ENCODE peak calls at places on chromosomes 1 and 21, in nine cellular contexts. W is activated CD8-positive, alpha-beta memory T cell treated with anti-CD3 and anti-CD28 coated beads for 48 hours; H is NCI-H1436; K is D721Med; A is GM12891; P is EH; I is CD4-positive, CD25-positive, alpha-beta regulatory T cell; N is HCT116; Y is LoVo. R is an unnamed sample.

GRCh38 chr21:44338971-44339910 is at the start of gene CFAP410:
- DNase-seq in A (peak), H (peak), P (peak), Y (peak), I (peak), N (peak), K (peak), W (peak), R (peak)

GRCh38 chr1:185559684-185560310 is 174.4 kb upstream of the HMCN1 start:
- DNase-seq in Y (no peak), W (peak), A (peak), I (peak), N (peak), P (peak), H (no peak), K (no peak), R (peak)

GRCh38 chr1:182113879-182114626 is 52.5 kb upstream of the ZNF648 start:
- DNase-seq in H (no peak), K (no peak), N (no peak), A (no peak), Y (no peak), W (no peak), P (no peak), I (no peak), R (no peak)

GRCh38 chr1:162717548-162717947 is 73.0 kb upstream of the HSD17B7 start:
- DNase-seq in A (no peak), K (no peak), H (no peak), W (no peak), P (peak), N (no peak), Y (no peak), I (no peak), R (no peak)

GRCh38 chr1:63983391-63984256 is 209.8 kb downstream of the ROR1 start:
- DNase-seq in I (no peak), N (no peak), H (no peak), K (no peak), P (no peak), Y (no peak), A (no peak), W (no peak), R (no peak)

GRCh38 chr21:21845901-21846396 is 847.7 kb downstream of the NCAM2 start:
- DNase-seq in H (no peak), K (no peak), P (no peak), W (no peak), Y (no peak), I (no peak), N (no peak), A (no peak), R (no peak)

GRCh38 chr1:99704356-99704816 is 58.5 kb downstream of the PALMD start:
- DNase-seq in N (no peak), K (no peak), P (no peak), I (no peak), A (no peak), Y (no peak), H (no peak), W (no peak), R (no peak)

GRCh38 chr1:16443975-16444745 is 3.6 kb downstream of the NECAP2 start:
- DNase-seq in H (no peak), P (no peak), W (no peak), A (no peak), I (no peak), N (no peak), Y (no peak), K (no peak), R (no peak)

GRCh38 chr1:228697209-228698016 is 37.9 kb upstream of the RHOU start:
- DNase-seq in Y (no peak), N (no peak), H (no peak), K (no peak), W (no peak), P (peak), I (no peak), A (no peak), R (no peak)

GRCh38 chr1:202433155-202434043 is 84.9 kb downstream of the PPP1R12B start:
- DNase-seq in W (no peak), N (no peak), A (no peak), H (no peak), I (no peak), K (no peak), Y (no peak), P (no peak), R (no peak)

GRCh38 chr1:1630191-1630964 is 1.6 kb upstream of the MMP23B start:
- DNase-seq in H (peak), N (no peak), Y (no peak), I (peak), A (peak), K (no peak), W (peak), P (no peak), R (peak)

GRCh38 chr1:22494943-22495579 is 43.4 kb downstream of the ZBTB40 start:
- DNase-seq in H (no peak), Y (no peak), A (no peak), W (no peak), K (no peak), N (no peak), P (no peak), I (no peak), R (no peak)

GRCh38 chr1:164240081-164240480 is 318.9 kb upstream of the PBX1 start:
- DNase-seq in W (no peak), P (no peak), N (no peak), A (no peak), K (no peak), H (no peak), Y (no peak), I (no peak), R (no peak)

GRCh38 chr1:217053666-217054065 is 330.4 kb upstream of the ESRRG start:
- DNase-seq in K (no peak), P (no peak), H (no peak), I (no peak), Y (no peak), A (no peak), W (no peak), N (no peak), R (no peak)

GRCh38 chr1:25003457-25004190 is 73.5 kb upstream of the RUNX3 start:
- DNase-seq in I (no peak), A (no peak), P (peak), K (no peak), W (no peak), N (no peak), H (no peak), Y (no peak), R (no peak)

GRCh38 chr1:63601463-63601862 is 8.3 kb downstream of the PGM1 start:
- DNase-seq in P (no peak), N (no peak), K (no peak), A (no peak), W (no peak), H (no peak), Y (no peak), I (no peak), R (no peak)

GRCh38 chr1:6857831-6858230 is 72.6 kb downstream of the CAMTA1 start:
- DNase-seq in P (no peak), I (no peak), K (no peak), N (no peak), A (no peak), Y (no peak), H (no peak), W (no peak), R (no peak)

GRCh38 chr1:188514917-188515316 is 1686.2 kb downstream of the PLA2G4A start:
- DNase-seq in H (no peak), N (no peak), Y (no peak), K (no peak), W (no peak), I (no peak), A (no peak), P (no peak), R (no peak)

GRCh38 chr1:1539310-1540014 is 962 bp downstream of the TMEM240 start:
- DNase-seq in P (peak), H (no peak), N (no peak), A (no peak), I (no peak), Y (no peak), K (no peak), W (no peak), R (no peak)

GRCh38 chr1:81158592-81158991 is 642.1 kb upstream of the ADGRL2 start:
- DNase-seq in K (no peak), P (peak), W (no peak), H (no peak), N (no peak), Y (no peak), A (no peak), I (no peak), R (no peak)

R was measured in naive B cell.